ENCODE peak calls at places on chromosomes 12 and 14, in four cellular contexts. V is HepG2, M is K562, U is GM12878. R is an unnamed sample.

GRCh38 chr12:90940872-90941499 is 14.0 kb downstream of the CCER1 start:
- DNase-seq in V (peak; percentile 28), U (no peak), M (peak; percentile 40), R (peak; percentile 17)

GRCh38 chr14:21039585-21040369 is 2.4 kb upstream of the RNASE7 start:
- DNase-seq in V (peak; percentile 85), U (no peak), M (peak; percentile 73), R (peak; percentile 75)

GRCh38 chr12:123085730-123086487 is 65.0 kb downstream of the PITPNM2 start:
- DNase-seq in M (no peak), U (no peak), V (peak; percentile 68), R (no peak)

GRCh38 chr12:78035913-78036658 is 205.4 kb downstream of the NAV3 start:
- DNase-seq in U (no peak), V (no peak), M (no peak), R (peak; percentile 11)

GRCh38 chr14:103073876-103074698 is 9.9 kb upstream of the LBHD2 start:
- DNase-seq in V (no peak), U (no peak), M (no peak), R (no peak)

GRCh38 chr14:86788229-86788628 is 1204.8 kb downstream of the GALC start:
- DNase-seq in U (no peak), M (no peak), V (no peak), R (no peak)

GRCh38 chr12:117967512-117967911 is 1.3 kb downstream of the KSR2 start:
- DNase-seq in M (no peak), U (no peak), V (no peak), R (no peak)

GRCh38 chr14:69475194-69475818 is 9.2 kb upstream of the PLEKHD1 start:
- DNase-seq in V (peak; percentile 19), U (no peak), M (peak; percentile 28), R (peak; percentile 53)

GRCh38 chr12:58176296-58176869 is 235.0 kb downstream of the ATP23 start:
- DNase-seq in U (no peak), V (peak; percentile 49), M (peak; percentile 29), R (peak; percentile 58)

GRCh38 chr12:104889735-104890134 is 68.4 kb downstream of the SLC41A2 start:
- DNase-seq in M (no peak), U (no peak), V (no peak), R (no peak)

GRCh38 chr12:47950856-47951468 is 12.4 kb upstream of the TMEM106C start:
- DNase-seq in V (no peak), U (no peak), M (no peak), R (no peak)

GRCh38 chr14:32468955-32469354 is 139.9 kb downstream of the AKAP6 start:
- DNase-seq in V (peak; percentile 28), U (no peak), M (no peak), R (no peak)

GRCh38 chr14:76708771-76709170 is 52.5 kb upstream of the VASH1 start:
- DNase-seq in V (no peak), M (no peak), U (no peak), R (no peak)

DNA sequence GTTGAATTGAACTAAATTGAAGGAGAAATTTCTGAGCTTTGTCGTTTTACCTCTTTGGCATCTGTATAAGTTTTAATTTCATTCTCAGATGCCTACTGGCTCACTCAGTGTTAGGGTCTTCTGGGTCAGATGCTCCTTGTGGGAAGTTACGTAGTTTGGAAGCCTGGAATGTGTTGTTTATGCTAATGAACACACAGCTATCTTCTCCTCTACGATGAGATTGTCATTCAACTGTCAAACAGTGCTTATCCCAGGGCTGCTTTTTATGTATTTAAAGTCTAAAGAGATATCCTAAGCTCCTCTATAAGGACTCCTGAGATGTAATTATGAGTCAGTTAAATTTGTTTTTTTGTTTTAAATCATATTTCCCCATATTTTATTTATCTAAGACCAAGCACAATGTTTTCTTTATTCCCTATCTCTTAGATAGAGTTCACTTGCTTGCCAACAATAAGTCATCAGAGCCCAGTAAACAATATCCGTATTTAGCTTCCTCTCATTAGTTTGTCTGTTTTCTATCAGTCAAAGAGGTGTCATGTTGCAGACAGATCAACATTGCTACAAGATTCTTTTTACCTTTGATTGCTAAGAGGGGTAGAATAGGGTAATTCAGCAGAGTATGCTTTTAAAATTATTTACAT is 368.0 kb upstream of the PDE3A start:
- DNase-seq in U (no peak), M (no peak), V (no peak), R (no peak)
- TF ChIP-seq TARDBP in U (no peak), M (no peak), V (no peak), R (no peak)

GRCh38 chr14:74664717-74665116 is 48.2 kb downstream of the AREL1 start:
- DNase-seq in V (no peak), M (no peak), U (no peak), R (no peak)
- TF ChIP-seq FOXM1 in V (no peak), M (no peak), U (no peak), R (no peak)

GRCh38 chr12:62647586-62647985 is 181.0 kb downstream of the MON2 start:
- DNase-seq in U (no peak), V (no peak), M (no peak), R (no peak)
- TF ChIP-seq TARDBP in U (no peak), V (no peak), M (no peak), R (no peak)

GRCh38 chr12:124696689-124697476 is 129.5 kb upstream of the NCOR2 start:
- DNase-seq in V (no peak), U (no peak), M (no peak), R (no peak)
- TF ChIP-seq FOXM1 in V (no peak), U (no peak), M (no peak), R (no peak)

DNA sequence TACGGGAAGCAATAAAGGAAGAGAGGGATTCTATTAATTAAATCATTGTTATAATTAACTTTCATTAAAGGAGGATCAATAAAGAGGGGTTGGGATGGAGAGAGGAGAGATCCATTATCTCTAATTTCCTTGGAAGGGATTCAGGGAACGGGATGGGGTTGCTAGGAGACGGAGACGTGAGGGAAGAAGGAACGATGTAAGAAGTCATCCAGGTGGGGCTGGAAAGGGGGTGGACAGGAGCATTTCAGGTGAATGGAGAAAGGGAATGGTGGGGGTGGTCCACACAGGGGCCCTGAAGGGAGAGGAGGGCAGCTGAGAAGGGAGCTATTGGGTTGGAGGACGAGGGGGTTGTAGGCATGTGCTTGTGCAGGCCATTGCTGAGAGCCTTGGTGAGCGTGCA is 17.2 kb downstream of the CALCOCO1 start:
- DNase-seq in V (no peak), U (no peak), M (no peak), R (no peak)
- TF ChIP-seq TARDBP in V (no peak), U (no peak), M (no peak), R (no peak)

DNA sequence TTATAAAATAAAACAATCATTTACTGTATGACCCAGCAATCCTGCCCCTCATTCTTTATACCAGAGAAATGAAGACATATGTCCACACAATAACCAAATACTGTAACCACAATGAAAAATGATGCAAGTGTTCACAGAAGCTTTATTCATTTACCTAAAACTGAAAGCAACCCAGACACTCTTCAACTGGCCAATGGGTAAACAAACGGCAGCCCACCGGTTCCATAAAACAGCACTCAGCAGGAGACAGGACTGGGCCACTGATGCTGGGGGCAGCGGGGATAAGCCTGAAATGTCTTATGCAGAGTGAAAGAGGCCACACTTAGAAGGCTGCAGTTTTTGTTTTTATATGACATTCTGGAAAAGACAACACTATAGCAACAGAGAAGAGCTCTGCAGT is 15.1 kb downstream of the DDX51 start:
- DNase-seq in M (no peak), V (no peak), U (no peak), R (no peak)
- TF ChIP-seq FOXM1 in M (no peak), V (no peak), U (no peak), R (no peak)

DNA sequence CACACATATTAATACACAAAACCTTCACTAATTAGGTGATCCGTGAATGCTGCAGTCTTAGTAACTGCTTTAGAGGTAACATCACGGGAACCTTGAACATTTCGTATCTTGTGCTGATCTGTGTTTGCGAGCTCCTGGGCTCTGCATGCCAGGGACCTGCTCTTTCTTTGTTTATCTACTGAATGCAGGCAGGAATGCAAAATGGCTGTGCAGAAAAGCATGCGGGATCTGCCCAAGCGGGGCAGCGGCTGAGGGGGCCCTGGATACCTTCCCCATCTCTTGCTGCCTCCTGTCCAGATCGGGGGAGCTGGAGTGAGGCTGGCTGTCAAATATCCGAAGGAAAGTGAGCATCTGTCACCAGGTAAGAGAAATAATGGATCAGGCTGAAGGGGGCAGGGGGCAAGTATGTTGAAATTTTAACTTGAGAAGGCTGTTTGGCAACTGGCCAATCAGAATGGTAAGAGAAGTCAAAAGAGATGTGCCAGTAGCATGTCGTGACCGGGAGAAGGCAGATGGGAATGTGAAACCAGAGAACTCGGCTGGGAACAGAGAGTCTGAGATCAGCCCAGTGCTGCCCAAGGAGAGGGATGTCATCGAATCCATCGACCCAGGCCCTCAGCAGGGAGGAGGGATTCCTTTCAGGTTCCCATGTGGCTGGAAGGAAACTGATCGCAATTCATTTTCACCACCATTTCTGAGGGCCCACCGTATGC is 191.3 kb downstream of the TTC7B start:
- DNase-seq in U (no peak), M (no peak), V (peak; percentile 53), R (no peak)
- TF ChIP-seq TARDBP in U (no peak), M (no peak), V (no peak), R (no peak)

DNA sequence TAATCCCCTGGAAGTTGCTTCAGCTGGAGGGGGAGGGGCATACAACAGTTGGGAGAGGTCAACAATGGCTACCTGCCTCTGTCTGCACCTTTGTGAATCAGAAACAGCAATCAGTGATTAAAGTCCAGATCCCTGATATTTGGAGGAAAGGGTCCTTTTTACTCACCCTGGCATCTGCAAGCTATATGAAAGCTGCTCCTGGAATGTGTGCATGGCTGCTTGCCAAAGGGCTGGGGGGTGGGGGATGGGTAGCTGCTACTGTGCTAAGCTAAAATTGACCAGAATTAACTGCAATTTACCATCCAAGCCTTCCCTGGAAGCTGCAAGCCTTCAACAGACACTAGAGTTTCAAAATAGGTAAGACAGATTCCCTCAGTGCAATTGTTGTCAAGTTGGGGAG is 13.5 kb upstream of the GTF2A1 start:
- DNase-seq in M (no peak), V (peak; percentile 12), U (no peak), R (no peak)
- TF ChIP-seq FOXM1 in M (no peak), V (no peak), U (no peak), R (no peak)

GRCh38 chr14:94043111-94043755 is 17.1 kb downstream of the OTUB2 start:
- DNase-seq in U (no peak), V (no peak), M (no peak), R (no peak)

GRCh38 chr14:94040796-94041195 is 14.7 kb downstream of the OTUB2 start:
- DNase-seq in M (no peak), V (no peak), U (no peak), R (no peak)

GRCh38 chr14:94042433-94043091 is 16.4 kb downstream of the OTUB2 start:
- DNase-seq in V (no peak), M (no peak), U (no peak), R (no peak)

GRCh38 chr14:94040247-94040646 is 14.1 kb downstream of the OTUB2 start:
- DNase-seq in U (no peak), M (no peak), V (no peak), R (no peak)

GRCh38 chr14:94041551-94042346 is 15.6 kb downstream of the OTUB2 start:
- DNase-seq in U (no peak), V (peak; percentile 75), M (no peak), R (no peak)
- TF ChIP-seq TARDBP in U (no peak), V (no peak), M (no peak), R (no peak)

GRCh38 chr14:33932526-33933292 is 18.2 kb downstream of the EGLN3 start:
- DNase-seq in M (no peak), V (no peak), U (no peak), R (no peak)
- TF ChIP-seq FOXM1 in M (no peak), V (no peak), U (no peak), R (no peak)